ENCODE peak calls at places on chromosome 16, in five cellular contexts. E is SJSA1; A is neural progenitor cell; U is cardiac muscle cell; G is CD4-positive, alpha-beta memory T cell. V is an unnamed sample.

GRCh38 chr16:50326835-50327465 is 41.8 kb downstream of the BRD7 start:
- DNase-seq in A (peak; percentile 68), E (no peak), G (peak; percentile 86), U (peak; percentile 37), V (no peak)

GRCh38 chr16:89319883-89320716 is 102.6 kb downstream of the ZNF778 start:
- DNase-seq in E (peak; percentile 89), U (peak; percentile 71), G (no peak), A (no peak), V (no peak)

GRCh38 chr16:25633549-25633948 is 58.2 kb upstream of the HS3ST4 start:
- DNase-seq in A (no peak), G (no peak), U (no peak), E (no peak), V (no peak)

GRCh38 chr16:65202461-65202860 is 80.6 kb upstream of the CDH11 start:
- DNase-seq in E (no peak), A (no peak), U (no peak), G (no peak), V (no peak)

GRCh38 chr16:12137344-12138094 is 161.0 kb downstream of the SNX29 start:
- DNase-seq in A (no peak), E (no peak), G (no peak), U (no peak), V (no peak)

GRCh38 chr16:56688762-56689161 is 6.5 kb downstream of the MT1X start:
- DNase-seq in E (no peak), G (no peak), U (no peak), A (no peak), V (no peak)

GRCh38 chr16:12406840-12407690 is 396.6 kb downstream of the CPPED1 start:
- DNase-seq in A (no peak), U (no peak), G (no peak), E (no peak), V (no peak)

GRCh38 chr16:70432304-70432799 is 6.5 kb downstream of the ST3GAL2 start:
- DNase-seq in E (no peak), U (peak; percentile 45), G (no peak), A (no peak), V (no peak)

GRCh38 chr16:87764600-87765472 is 950 bp downstream of the KLHDC4 start:
- DNase-seq in U (no peak), A (no peak), E (no peak), G (peak; percentile 44), V (no peak)

GRCh38 chr16:56847173-56847948 is 17.6 kb upstream of the SLC12A3 start:
- DNase-seq in E (no peak), G (no peak), A (no peak), U (no peak), V (no peak)

GRCh38 chr16:51877686-51878085 is 669.3 kb downstream of the TOX3 start:
- DNase-seq in U (no peak), G (no peak), E (no peak), A (no peak), V (no peak)

GRCh38 chr16:58433569-58433951 is 41.3 kb downstream of the GINS3 start:
- DNase-seq in E (no peak), A (no peak), G (no peak), U (no peak), V (no peak)

GRCh38 chr16:79217375-79218011 is 383.0 kb downstream of the MAF start:
- DNase-seq in U (no peak), A (no peak), G (peak; percentile 61), E (no peak), V (no peak)

GRCh38 chr16:85037050-85037410 is 9.4 kb downstream of the KIAA0513 start:
- DNase-seq in A (no peak), U (peak; percentile 67), G (no peak), E (no peak), V (no peak)

GRCh38 chr16:57828272-57829161 is 26.2 kb upstream of the KIFC3 start:
- DNase-seq in E (no peak), G (no peak), U (no peak), A (no peak), V (no peak)

GRCh38 chr16:83992624-83993023 is 24.6 kb downstream of the NECAB2 start:
- DNase-seq in E (no peak), G (no peak), U (peak; percentile 83), A (no peak), V (no peak)

GRCh38 chr16:8850279-8850885 is 18.4 kb downstream of the CARHSP1 start:
- DNase-seq in U (peak; percentile 90), A (no peak), E (peak; percentile 62), G (no peak), V (no peak)

GRCh38 chr16:14172200-14172805 is 101.2 kb downstream of the MRTFB start:
- DNase-seq in A (no peak), U (peak; percentile 74), G (no peak), E (no peak), V (no peak)

GRCh38 chr16:84649511-84649861 is 1.2 kb downstream of the KLHL36 start:
- DNase-seq in G (no peak), A (no peak), U (no peak), E (no peak), V (no peak)

GRCh38 chr16:11045846-11046245 is 101.5 kb downstream of the CLEC16A start:
- DNase-seq in G (no peak), U (peak; percentile 22), E (no peak), A (no peak), V (no peak)

GRCh38 chr16:4140652-4141051 is 24.4 kb upstream of the ADCY9 start:
- DNase-seq in U (peak; percentile 32), A (no peak), G (no peak), E (no peak), V (no peak)

GRCh38 chr16:88479795-88480760 is 27.0 kb downstream of the ZFPM1 start:
- DNase-seq in E (no peak), U (no peak), G (no peak), A (no peak), V (no peak)

GRCh38 chr16:26050489-26050888 is 358.7 kb downstream of the HS3ST4 start:
- DNase-seq in A (peak; percentile 47), U (no peak), G (no peak), E (no peak), V (no peak)

GRCh38 chr16:20383106-20384029 is 21.2 kb downstream of the PDILT start:
- DNase-seq in A (peak; percentile 86), U (peak; percentile 76), E (peak; percentile 60), G (peak; percentile 40), V (peak; percentile 42)

DNA sequence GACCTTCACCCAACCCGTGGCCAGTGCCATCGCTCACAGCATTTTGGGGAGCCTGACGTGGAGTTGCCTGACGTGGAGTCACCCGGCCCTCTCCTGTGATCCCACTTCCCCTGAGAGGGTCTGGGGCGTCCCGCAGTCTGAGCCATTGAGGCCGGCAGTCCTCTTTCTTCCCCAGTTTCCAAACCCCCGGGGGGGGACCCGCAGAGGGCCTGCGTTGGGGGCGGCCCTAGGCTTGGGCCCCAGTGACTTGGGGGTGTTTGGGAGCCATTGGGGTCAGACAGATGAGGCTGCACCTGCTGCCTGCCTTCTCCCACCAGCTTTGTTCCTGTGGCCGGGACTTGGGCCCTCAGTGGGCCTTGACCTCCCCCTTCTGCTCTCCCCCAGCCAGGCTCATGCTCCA is 1.7 kb downstream of the RHOT2 start:
- DNase-seq in A (no peak), E (no peak), U (no peak), G (no peak), V (no peak)
- H3K27ac ChIP-seq in A (no peak overlapping the region), E (no peak overlapping the region), U (no peak overlapping the region), G (no peak overlapping the region), V (no peak overlapping the region)

DNA sequence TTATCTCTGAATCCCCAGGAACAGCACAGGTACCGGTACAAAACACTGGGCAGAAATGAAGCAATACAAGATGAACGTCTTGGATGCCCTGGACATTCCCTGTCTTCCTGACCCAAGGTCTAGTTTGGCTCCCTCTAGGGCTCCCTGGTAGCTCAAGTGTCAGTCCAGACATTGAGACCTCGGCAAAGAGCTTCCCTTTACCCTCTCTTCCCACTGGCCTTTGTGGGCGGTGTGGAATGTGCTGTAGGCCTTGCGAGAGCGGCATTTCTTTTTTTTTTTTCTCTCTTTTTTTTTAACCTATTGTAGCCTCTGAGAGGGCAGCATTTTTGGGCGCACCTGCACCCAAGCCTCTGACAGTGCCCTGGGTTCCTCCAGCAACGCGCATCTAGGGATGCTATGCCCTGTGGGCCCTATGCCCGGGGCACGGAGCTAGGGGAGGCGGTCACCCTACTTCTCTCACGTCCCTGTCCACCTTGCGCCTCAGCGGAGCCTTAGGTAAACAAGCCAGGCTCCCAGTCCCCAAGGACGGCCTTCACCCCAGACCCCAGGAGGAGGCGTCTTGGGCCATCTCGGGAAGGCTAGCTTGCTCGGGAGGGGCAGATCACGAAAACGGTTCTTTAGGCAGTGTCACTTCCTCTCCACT is 1.2 kb upstream of the NFATC3 start:
- DNase-seq in G (no peak), E (no peak), A (peak; percentile 64), U (peak; percentile 54), V (no peak)
- H3K27ac ChIP-seq in G (peak overlapping the region; percentile 89), E (peak overlapping the region; percentile 89), A (peak overlapping the region; percentile 76), U (peak overlapping the region; percentile 82), V (peak overlapping the region; percentile 98)

DNA sequence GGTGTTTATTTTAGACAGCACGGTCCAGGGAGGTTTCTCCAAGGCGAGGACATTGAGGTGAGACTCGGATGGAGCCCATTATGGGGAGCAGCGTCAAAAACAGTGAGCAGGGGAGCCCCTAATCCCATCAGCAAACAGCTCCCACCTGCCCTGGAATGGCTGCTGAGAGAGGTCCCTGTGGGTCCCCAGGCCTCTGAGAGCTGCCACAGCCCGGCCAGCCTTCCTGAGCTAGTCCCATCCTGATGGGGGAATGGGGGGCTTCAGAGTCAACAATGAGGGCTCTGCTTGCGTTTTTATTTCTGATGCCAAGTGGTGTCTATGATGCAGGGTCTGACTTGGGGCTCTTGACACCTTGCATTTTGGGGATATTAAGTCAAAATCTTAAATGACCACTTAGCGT is 128.4 kb downstream of the GSG1L start:
- DNase-seq in A (no peak), G (no peak), E (no peak), U (no peak), V (no peak)
- H3K27ac ChIP-seq in A (no peak overlapping the region), G (no peak overlapping the region), E (no peak overlapping the region), U (no peak overlapping the region), V (no peak overlapping the region)

GRCh38 chr16:81713796-81714195 is 65.3 kb upstream of the PLCG2 start:
- DNase-seq in U (no peak), A (no peak), E (no peak), G (no peak), V (no peak)

GRCh38 chr16:81717662-81718189 is 61.4 kb upstream of the PLCG2 start:
- DNase-seq in G (no peak), A (no peak), U (peak; percentile 31), E (no peak), V (no peak)

GRCh38 chr16:81716478-81717210 is 62.4 kb upstream of the PLCG2 start:
- DNase-seq in E (no peak), G (peak; percentile 34), A (no peak), U (no peak), V (no peak)

GRCh38 chr16:81714593-81714992 is 64.5 kb upstream of the PLCG2 start:
- DNase-seq in U (no peak), G (no peak), E (no peak), A (no peak), V (no peak)

DNA sequence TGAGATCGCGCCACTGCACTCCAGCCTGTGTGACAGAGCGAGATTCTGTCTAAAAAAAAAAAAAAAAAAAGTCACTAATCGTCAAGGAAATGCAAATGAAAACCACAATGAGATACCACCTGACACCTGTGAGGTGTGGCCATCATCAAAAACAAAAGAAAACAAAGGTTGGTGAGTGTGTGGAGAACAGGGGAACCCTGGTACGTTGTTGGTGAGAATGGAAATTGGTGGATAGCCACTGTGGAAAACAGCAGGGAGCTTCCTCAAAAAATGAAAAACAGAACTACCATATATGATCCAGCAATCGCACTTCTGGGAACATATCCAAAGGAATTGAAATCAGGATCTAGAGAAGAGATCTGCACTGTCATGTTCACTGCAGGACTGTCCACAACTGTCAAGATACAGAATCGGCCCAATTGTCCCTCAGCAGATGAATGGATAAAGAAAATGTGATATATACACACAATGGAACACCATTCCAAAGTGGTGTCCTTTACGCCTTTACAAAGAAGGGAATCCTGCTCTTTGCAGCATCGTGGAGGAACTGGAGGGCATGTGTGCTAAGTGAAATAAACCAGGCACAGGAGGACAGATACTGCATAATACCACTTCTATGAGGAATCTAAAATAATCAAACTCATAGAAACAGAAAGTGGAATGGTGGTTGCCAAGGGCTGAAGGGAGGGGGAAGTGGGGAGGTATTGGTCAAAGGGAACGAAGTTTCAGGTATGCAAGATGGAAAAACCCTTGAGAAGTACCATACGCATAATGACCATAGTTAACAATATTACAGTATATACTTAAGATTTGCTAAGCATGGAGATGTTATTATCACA is 63.5 kb upstream of the PLCG2 start:
- DNase-seq in E (no peak), U (no peak), A (no peak), G (peak; percentile 73), V (no peak)
- H3K27ac ChIP-seq in E (no peak overlapping the region), U (no peak overlapping the region), A (no peak overlapping the region), G (peak overlapping the region; percentile 45), V (no peak overlapping the region)